ENCODE peak calls at places on chromosomes 11 and 22, in nine cellular contexts. D is spleen; N is tibial nerve; B is CD8-positive, alpha-beta T cell; R is heart right ventricle; W is endodermal cell; Q is mucosa of descending colon; V is cardiac muscle cell; F is mammary epithelial cell. P is an unnamed sample.
A peak's percentile ranks its signal among the peaks of the same experiment; 100 is the strongest.

GRCh38 chr22:39530692-39531331 is 1.7 kb downstream of the RPS19BP1 start:
- DNase-seq in D (no peak), N (no peak), B (no peak), R (no peak), W (peak; percentile 74), Q (no peak), V (peak; percentile 61), F (no peak), P (peak; percentile 67)

GRCh38 chr22:21457023-21457787 is 10.0 kb upstream of the TMEM191C start:
- DNase-seq in D (peak; percentile 56), N (no peak), B (no peak), R (no peak), W (peak; percentile 50), Q (no peak), V (no peak), F (no peak), P (peak; percentile 9)

GRCh38 chr11:17735823-17736772 is 1.5 kb downstream of the KCNC1 start:
- DNase-seq in D (peak; percentile 66), N (no peak), B (no peak), R (no peak), W (no peak), Q (no peak), V (no peak), F (no peak), P (peak; percentile 43)

GRCh38 chr22:30397656-30398635 is 1.1 kb downstream of the SEC14L2 start:
- DNase-seq in D (no peak), N (no peak), B (no peak), R (no peak), W (no peak), Q (no peak), V (no peak), F (no peak), P (no peak)

GRCh38 chr11:69292221-69292648 is 1.7 kb upstream of the MYEOV start:
- DNase-seq in D (peak; percentile 88), N (no peak), B (peak; percentile 55), R (peak; percentile 65), W (peak; percentile 89), Q (no peak), V (peak; percentile 39), F (no peak), P (peak; percentile 63)

GRCh38 chr22:46936378-46936916 is 174.0 kb downstream of the TBC1D22A start:
- DNase-seq in D (no peak), N (peak; percentile 27), B (no peak), R (no peak), W (no peak), Q (peak; percentile 13), V (no peak), F (no peak), P (peak; percentile 56)

GRCh38 chr11:95338430-95338991 is 107.5 kb upstream of the SESN3 start:
- DNase-seq in D (peak; percentile 70), N (peak; percentile 53), B (no peak), R (peak; percentile 55), W (no peak), Q (peak; percentile 58), V (peak; percentile 91), F (no peak), P (peak; percentile 61)

GRCh38 chr11:13786688-13787087 is 118.2 kb downstream of the FAR1 start:
- DNase-seq in D (no peak), N (no peak), B (no peak), R (no peak), W (no peak), Q (no peak), V (no peak), F (no peak), P (no peak)

GRCh38 chr22:38697055-38697980 is 3.4 kb downstream of the JOSD1 start:
- DNase-seq in D (no peak), N (no peak), B (no peak), R (no peak), W (no peak), Q (no peak), V (peak; percentile 80), F (no peak), P (no peak)

GRCh38 chr22:40741116-40741515 is 61.8 kb downstream of the MCHR1 start:
- DNase-seq in D (no peak), N (no peak), B (no peak), R (no peak), W (no peak), Q (no peak), V (no peak), F (no peak), P (no peak)

GRCh38 chr11:110711448-110711775 is 825 bp downstream of the ARHGAP20 start:
- DNase-seq in D (no peak), N (no peak), B (no peak), R (no peak), W (no peak), Q (no peak), V (no peak), F (no peak), P (no peak)
- H3K4me3 ChIP-seq in D (peak overlapping the region; percentile 59), N (peak overlapping the region; percentile 69), B (peak overlapping the region; percentile 34), R (peak overlapping the region; percentile 53), W (peak overlapping the region; percentile 82), Q (peak overlapping the region; percentile 27), V (peak overlapping the region; percentile 39), F (peak overlapping the region; percentile 26), P (no peak overlapping the region)

GRCh38 chr11:57335343-57336110 is at the start of gene SSRP1:
- DNase-seq in D (peak; percentile 98), N (peak; percentile 67), B (peak; percentile 86), R (peak; percentile 89), W (peak; percentile 93), Q (peak; percentile 90), V (peak; percentile 88), F (peak; percentile 78), P (peak; percentile 84)
- TF ChIP-seq CTCF in D (no peak), N (no peak), B (no peak), R (no peak), W (no peak), Q (no peak), V (no peak), F (no peak), P (no peak)

GRCh38 chr11:92770981-92771380 is 198.5 kb upstream of the MTNR1B start:
- DNase-seq in D (no peak), N (no peak), B (no peak), R (no peak), W (no peak), Q (no peak), V (no peak), F (no peak), P (no peak)
- H3K9me3 ChIP-seq in D (no peaks in the 10 kb centered on the region), N (no peaks in the 10 kb centered on the region), B (no peaks in the 10 kb centered on the region), R (no peaks in the 10 kb centered on the region), W (no peaks in the 10 kb centered on the region), Q (no peaks in the 10 kb centered on the region), V (no peaks in the 10 kb centered on the region), F (no peaks in the 10 kb centered on the region), P (no peaks in the 10 kb centered on the region)

GRCh38 chr22:42944409-42944808 is 70.5 kb downstream of the PACSIN2 start:
- DNase-seq in D (no peak), N (no peak), B (no peak), R (no peak), W (no peak), Q (no peak), V (no peak), F (no peak), P (no peak)
- H3K4me3 ChIP-seq in D (no peak overlapping the region), N (no peak overlapping the region), B (no peak overlapping the region), R (no peak overlapping the region), W (no peak overlapping the region), Q (no peak overlapping the region), V (no peak overlapping the region), F (no peak overlapping the region), P (no peak overlapping the region)

DNA sequence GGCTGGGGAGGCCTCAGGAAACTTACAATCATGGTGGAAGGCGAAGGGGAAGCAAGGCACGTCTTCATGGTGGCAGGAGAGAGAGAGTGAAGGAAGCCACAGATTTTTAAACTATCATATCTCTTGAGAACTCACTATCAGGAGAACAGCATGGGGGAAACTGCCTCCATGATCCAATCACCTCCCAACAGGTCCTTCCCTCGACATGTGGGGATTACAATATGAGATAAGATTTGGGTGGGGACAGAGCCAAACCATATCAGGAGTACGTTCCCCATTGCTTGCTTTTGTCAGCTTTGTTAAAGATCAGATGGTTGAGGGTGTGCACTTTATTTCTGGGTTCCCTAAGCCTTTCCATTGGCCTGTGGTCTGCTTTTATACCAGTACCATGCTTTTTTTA is 53.7 kb upstream of the E2F8 start:
- DNase-seq in D (no peak), N (no peak), B (no peak), R (no peak), W (no peak), Q (no peak), V (no peak), F (no peak), P (no peak)
- TF ChIP-seq CTCF in D (no peak), N (no peak), B (no peak), R (no peak), W (no peak), Q (no peak), V (no peak), F (no peak), P (no peak)

GRCh38 chr22:25027052-25027525 is 74.6 kb downstream of the KIAA1671 start:
- DNase-seq in D (no peak), N (no peak), B (no peak), R (no peak), W (no peak), Q (peak; percentile 68), V (no peak), F (no peak), P (no peak)

GRCh38 chr22:25027552-25027951 is 75.0 kb downstream of the KIAA1671 start:
- DNase-seq in D (no peak), N (no peak), B (no peak), R (no peak), W (no peak), Q (peak; percentile 40), V (peak; percentile 25), F (peak; percentile 67), P (no peak)

GRCh38 chr22:25029181-25029580 is 76.7 kb downstream of the KIAA1671 start:
- DNase-seq in D (no peak), N (no peak), B (no peak), R (no peak), W (no peak), Q (no peak), V (no peak), F (no peak), P (no peak)

GRCh38 chr22:25027959-25028840 is 75.7 kb downstream of the KIAA1671 start:
- DNase-seq in D (no peak), N (peak; percentile 47), B (no peak), R (peak; percentile 54), W (peak; percentile 92), Q (peak; percentile 76), V (peak; percentile 51), F (no peak), P (peak; percentile 77)

GRCh38 chr22:25028841-25029141 is 76.3 kb downstream of the KIAA1671 start:
- DNase-seq in D (no peak), N (no peak), B (no peak), R (no peak), W (no peak), Q (no peak), V (no peak), F (no peak), P (no peak)
- H3K9me3 ChIP-seq in D (no peaks in the 10 kb centered on the region), N (no peaks in the 10 kb centered on the region), B (no peaks in the 10 kb centered on the region), R (no peaks in the 10 kb centered on the region), W (no peaks in the 10 kb centered on the region), Q (no peaks in the 10 kb centered on the region), V (no peaks in the 10 kb centered on the region), F (no peaks in the 10 kb centered on the region), P (no peaks in the 10 kb centered on the region)